ENCODE peak calls at places on chromosomes 1 and 21, in ten cellular contexts. B, U, Q, M, C, I, Y, V, T and S are unnamed samples.

GRCh38 chr1:196651637-196652215 is at the start of gene CFH:
- DNase-seq in B (no peak), U (peak), Q (peak), M (no peak), C (no peak), I (no peak), Y (peak), V (no peak), T (no peak), S (no peak)

GRCh38 chr1:197763307-197763706 is 12.0 kb downstream of the DENND1B start:
- DNase-seq in B (no peak), U (no peak), Q (no peak), M (no peak), C (no peak), I (no peak), Y (no peak), V (no peak), T (no peak), S (no peak)

GRCh38 chr21:15061284-15061683 is 3.5 kb downstream of the NRIP1 start:
- DNase-seq in B (no peak), U (no peak), Q (no peak), M (no peak), C (no peak), I (no peak), Y (no peak), V (no peak), T (no peak), S (no peak)

GRCh38 chr1:181413836-181414235 is 69.5 kb upstream of the CACNA1E start:
- DNase-seq in B (no peak), U (no peak), Q (no peak), M (no peak), C (no peak), I (no peak), Y (no peak), V (no peak), T (no peak), S (no peak)

GRCh38 chr1:92365378-92366044 is 66.7 kb downstream of the RPAP2 start:
- DNase-seq in B (no peak), U (no peak), Q (no peak), M (no peak), C (no peak), I (no peak), Y (no peak), V (no peak), T (no peak), S (no peak)

GRCh38 chr1:201783067-201783466 is 45.9 kb upstream of the IPO9 start:
- DNase-seq in B (no peak), U (peak), Q (no peak), M (no peak), C (no peak), I (no peak), Y (no peak), V (no peak), T (no peak), S (no peak)

GRCh38 chr1:231182317-231182716 is 20.5 kb downstream of the TRIM67 start:
- DNase-seq in B (no peak), U (no peak), Q (no peak), M (no peak), C (no peak), I (no peak), Y (no peak), V (no peak), T (no peak), S (no peak)

GRCh38 chr1:15039901-15040300 is 113.6 kb upstream of the TMEM51 start:
- DNase-seq in B (no peak), U (no peak), Q (no peak), M (no peak), C (no peak), I (no peak), Y (no peak), V (no peak), T (no peak), S (no peak)

GRCh38 chr1:1187938-1188337 is 14.3 kb downstream of the TTLL10 start:
- DNase-seq in B (no peak), U (peak), Q (no peak), M (no peak), C (no peak), I (no peak), Y (no peak), V (no peak), T (no peak), S (no peak)

GRCh38 chr1:39787468-39787867 is 1.2 kb downstream of the BMP8B start:
- DNase-seq in B (no peak), U (no peak), Q (no peak), M (no peak), C (no peak), I (peak), Y (no peak), V (no peak), T (no peak), S (no peak)

GRCh38 chr1:163844393-163844948 is 522.7 kb downstream of the NUF2 start:
- DNase-seq in B (no peak), U (peak), Q (no peak), M (no peak), C (no peak), I (no peak), Y (no peak), V (no peak), T (no peak), S (peak)

GRCh38 chr1:94690033-94690712 is 130.0 kb upstream of the SLC44A3 start:
- DNase-seq in B (no peak), U (peak), Q (peak), M (no peak), C (no peak), I (no peak), Y (no peak), V (no peak), T (no peak), S (peak)

GRCh38 chr1:57551476-57551875 is 127.6 kb upstream of the DAB1 start:
- DNase-seq in B (no peak), U (no peak), Q (no peak), M (no peak), C (no peak), I (no peak), Y (no peak), V (no peak), T (no peak), S (no peak)

GRCh38 chr1:30274176-30274936 is 449.0 kb downstream of the MATN1 start:
- DNase-seq in B (no peak), U (no peak), Q (no peak), M (no peak), C (no peak), I (no peak), Y (no peak), V (no peak), T (no peak), S (no peak)

GRCh38 chr1:25167269-25168192 is 64.8 kb downstream of the SYF2 start:
- DNase-seq in B (peak), U (no peak), Q (no peak), M (no peak), C (no peak), I (peak), Y (no peak), V (no peak), T (no peak), S (no peak)

GRCh38 chr1:108877324-108877812 is 583 bp downstream of the GPSM2 start:
- DNase-seq in B (no peak), U (peak), Q (peak), M (peak), C (peak), I (peak), Y (peak), V (no peak), T (no peak), S (peak)

GRCh38 chr1:94955767-94956632 is 29.1 kb upstream of the CNN3 start:
- DNase-seq in B (no peak), U (peak), Q (no peak), M (peak), C (peak), I (no peak), Y (no peak), V (no peak), T (no peak), S (no peak)

GRCh38 chr21:16330340-16331319 is 600.8 kb downstream of the USP25 start:
- DNase-seq in B (peak), U (peak), Q (peak), M (peak), C (peak), I (no peak), Y (peak), V (no peak), T (peak), S (no peak)

GRCh38 chr1:58979085-58979484 is 195.2 kb upstream of the JUN start:
- DNase-seq in B (no peak), U (peak), Q (no peak), M (no peak), C (no peak), I (no peak), Y (no peak), V (no peak), T (no peak), S (no peak)

GRCh38 chr1:94247146-94248094 is 10.0 kb upstream of the ARHGAP29 start:
- DNase-seq in B (peak), U (peak), Q (peak), M (peak), C (peak), I (peak), Y (peak), V (peak), T (no peak), S (peak)

GRCh38 chr1:7962011-7962335 is 462 bp downstream of the PARK7 start:
- DNase-seq in B (no peak), U (no peak), Q (no peak), M (no peak), C (no peak), I (no peak), Y (no peak), V (no peak), T (no peak), S (no peak)

GRCh38 chr21:43865471-43866181 is 603 bp downstream of the AGPAT3 start:
- DNase-seq in B (peak), U (peak), Q (no peak), M (peak), C (peak), I (peak), Y (peak), V (peak), T (no peak), S (peak)

GRCh38 chr1:3115275-3116149 is 46.5 kb downstream of the PRDM16 start:
- DNase-seq in B (no peak), U (no peak), Q (no peak), M (no peak), C (peak), I (no peak), Y (no peak), V (no peak), T (no peak), S (no peak)

GRCh38 chr1:9228589-9228988 is 6.0 kb upstream of the H6PD start:
- DNase-seq in B (no peak), U (peak), Q (no peak), M (no peak), C (no peak), I (no peak), Y (no peak), V (no peak), T (no peak), S (no peak)

GRCh38 chr1:86487131-86487804 is 18.5 kb downstream of the CLCA1 start:
- DNase-seq in B (no peak), U (peak), Q (peak), M (no peak), C (no peak), I (no peak), Y (no peak), V (no peak), T (peak), S (peak)

GRCh38 chr1:61605607-61606321 is 119.2 kb downstream of the TM2D1 start:
- DNase-seq in B (no peak), U (peak), Q (no peak), M (no peak), C (no peak), I (no peak), Y (no peak), V (no peak), T (no peak), S (no peak)

GRCh38 chr1:42737257-42737656 is 2.8 kb downstream of the CLDN19 start:
- DNase-seq in B (no peak), U (no peak), Q (no peak), M (peak), C (peak), I (peak), Y (no peak), V (peak), T (no peak), S (no peak)

GRCh38 chr1:55987491-55988255 is 591.7 kb downstream of the PLPP3 start:
- DNase-seq in B (no peak), U (no peak), Q (no peak), M (peak), C (no peak), I (no peak), Y (no peak), V (no peak), T (no peak), S (no peak)

GRCh38 chr1:111592389-111593361 is 26.9 kb upstream of the RAP1A start:
- DNase-seq in B (peak), U (peak), Q (peak), M (peak), C (peak), I (peak), Y (peak), V (peak), T (peak), S (peak)

GRCh38 chr21:35063428-35064172 is 14.5 kb upstream of the RUNX1 start:
- DNase-seq in B (no peak), U (no peak), Q (no peak), M (no peak), C (no peak), I (no peak), Y (no peak), V (no peak), T (no peak), S (no peak)

DNA sequence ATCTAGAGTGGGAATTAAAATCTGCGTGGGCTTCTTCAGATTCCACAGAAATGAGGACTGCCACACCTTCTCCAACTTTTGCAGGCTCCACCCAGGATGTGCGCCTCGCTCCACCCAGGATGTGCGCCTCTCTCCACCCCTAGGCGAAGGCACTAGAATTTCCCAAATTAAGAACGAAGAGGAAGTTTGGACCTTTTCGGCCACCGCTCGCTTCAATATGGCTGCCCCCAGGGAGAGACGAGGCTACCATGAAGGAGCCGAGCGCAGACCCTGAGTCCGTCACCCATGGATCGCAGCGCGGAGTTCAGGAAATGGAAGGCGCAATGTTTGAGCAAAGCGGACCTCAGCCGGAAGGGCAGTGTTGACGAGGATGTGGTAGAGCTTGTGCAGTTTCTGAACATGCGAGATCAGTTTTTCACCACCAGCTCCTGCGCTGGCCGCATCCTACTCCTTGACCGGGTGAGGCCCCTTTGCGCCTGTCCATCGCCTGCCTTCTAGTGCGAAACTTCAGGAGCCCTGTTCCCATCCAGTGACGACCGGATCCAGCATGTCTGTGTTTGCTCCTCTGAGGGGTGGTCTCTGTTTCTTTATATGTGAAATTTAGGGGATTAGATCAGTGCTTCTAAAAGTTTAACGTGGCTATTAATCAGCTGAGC is at the start of the genes CRYZ and TYW3:
- DNase-seq in B (peak), U (peak), Q (peak), M (peak), C (peak), I (peak), Y (peak), V (peak), T (peak), S (peak)
- TF ChIP-seq POLR2A in B (peak), U (peak), Q (peak), M (peak), C (peak), I (peak), Y (peak), V (no peak), T (no peak), S (peak)

DNA sequence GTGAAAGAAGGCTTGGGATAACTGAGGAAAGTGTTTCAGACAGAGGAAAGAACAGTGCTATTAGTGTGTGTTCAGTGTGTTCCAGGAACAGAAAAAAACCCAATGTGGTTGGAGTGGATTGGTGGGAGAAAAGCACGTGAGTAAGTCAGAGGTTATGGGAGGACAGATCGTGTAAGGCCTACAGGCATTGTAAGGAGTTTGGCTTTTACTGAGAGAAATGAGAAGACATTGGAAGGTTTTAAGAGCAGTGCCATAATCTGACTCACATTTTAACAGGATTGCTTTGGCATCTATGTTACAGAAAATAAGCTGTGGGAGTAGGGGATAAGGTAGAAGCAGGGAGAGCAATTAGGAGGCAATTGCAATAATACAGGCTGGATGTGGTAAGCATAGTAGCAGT is 4.8 kb downstream of the ARPC5 start:
- DNase-seq in B (no peak), U (peak), Q (no peak), M (no peak), C (no peak), I (no peak), Y (no peak), V (no peak), T (no peak), S (no peak)
- H3K4me3 ChIP-seq in B (no peak), U (no peak), Q (no peak), M (no peak), C (no peak), I (no peak), Y (no peak), V (no peak), T (no peak), S (no peak)

DNA sequence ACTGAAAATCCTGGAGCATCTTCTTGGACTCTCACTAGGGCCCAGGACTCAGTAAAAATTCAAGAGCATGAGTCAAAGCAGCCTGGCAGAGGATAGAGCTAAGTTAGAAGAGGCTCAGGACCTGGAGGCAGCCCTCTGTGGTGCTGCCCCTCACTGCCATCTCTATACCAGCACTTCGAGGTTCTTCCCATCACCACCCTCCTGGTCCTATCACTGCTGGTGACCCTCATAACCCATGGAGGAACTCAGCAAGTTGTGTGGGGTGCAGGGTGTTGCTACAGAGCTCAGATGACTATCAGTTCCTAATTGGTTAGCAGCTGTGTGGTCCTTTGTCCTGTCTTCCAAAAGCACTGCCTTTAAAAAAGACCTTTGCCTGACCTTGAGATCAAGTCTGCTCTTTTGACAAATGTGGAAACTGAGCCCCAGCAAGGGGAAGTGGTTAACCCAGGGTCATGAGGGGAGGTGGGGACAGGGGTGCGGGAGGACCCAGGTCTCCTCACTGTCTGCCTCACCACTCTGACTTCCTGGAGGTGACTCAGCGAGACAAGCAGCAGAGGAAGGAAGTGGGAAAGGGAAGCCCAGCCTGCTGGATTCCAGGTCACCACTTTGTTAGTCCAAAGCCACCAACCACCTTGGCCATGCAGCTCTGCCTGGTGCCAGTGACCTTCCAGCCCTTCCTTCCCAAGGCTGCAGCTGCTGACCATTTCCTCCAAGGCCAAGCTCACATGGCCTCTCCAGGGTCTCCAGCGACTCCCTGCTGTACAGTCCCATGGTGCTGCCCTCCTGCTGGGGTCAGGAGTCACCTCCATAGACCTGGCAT is 199.4 kb upstream of the EDN2 start:
- DNase-seq in B (no peak), U (peak), Q (no peak), M (peak), C (no peak), I (no peak), Y (peak), V (no peak), T (no peak), S (no peak)
- TF ChIP-seq POLR2A in B (no peak), U (no peak), Q (no peak), M (no peak), C (no peak), I (no peak), Y (no peak), V (no peak), T (no peak), S (no peak)

GRCh38 chr1:233614173-233614742 is 352 bp downstream of the KCNK1 start:
- DNase-seq in B (peak), U (peak), Q (no peak), M (peak), C (peak), I (peak), Y (peak), V (peak), T (peak), S (no peak)
- H3K4me3 ChIP-seq in B (peak), U (peak), Q (peak), M (peak), C (peak), I (peak), Y (peak), V (peak), T (peak), S (peak)

GRCh38 chr1:68230901-68231626 is 1.3 kb downstream of the WLS start:
- DNase-seq in B (no peak), U (no peak), Q (no peak), M (peak), C (peak), I (peak), Y (no peak), V (peak), T (peak), S (peak)

GRCh38 chr1:68233202-68233601 is 879 bp upstream of the WLS start:
- DNase-seq in B (no peak), U (no peak), Q (no peak), M (no peak), C (no peak), I (no peak), Y (no peak), V (no peak), T (no peak), S (no peak)

GRCh38 chr1:68231627-68232303 is 558 bp downstream of the WLS start:
- DNase-seq in B (peak), U (peak), Q (peak), M (peak), C (peak), I (peak), Y (no peak), V (peak), T (peak), S (peak)

GRCh38 chr1:68234094-68234493 is 1.8 kb upstream of the WLS start:
- DNase-seq in B (no peak), U (no peak), Q (no peak), M (no peak), C (no peak), I (no peak), Y (no peak), V (no peak), T (no peak), S (no peak)

DNA sequence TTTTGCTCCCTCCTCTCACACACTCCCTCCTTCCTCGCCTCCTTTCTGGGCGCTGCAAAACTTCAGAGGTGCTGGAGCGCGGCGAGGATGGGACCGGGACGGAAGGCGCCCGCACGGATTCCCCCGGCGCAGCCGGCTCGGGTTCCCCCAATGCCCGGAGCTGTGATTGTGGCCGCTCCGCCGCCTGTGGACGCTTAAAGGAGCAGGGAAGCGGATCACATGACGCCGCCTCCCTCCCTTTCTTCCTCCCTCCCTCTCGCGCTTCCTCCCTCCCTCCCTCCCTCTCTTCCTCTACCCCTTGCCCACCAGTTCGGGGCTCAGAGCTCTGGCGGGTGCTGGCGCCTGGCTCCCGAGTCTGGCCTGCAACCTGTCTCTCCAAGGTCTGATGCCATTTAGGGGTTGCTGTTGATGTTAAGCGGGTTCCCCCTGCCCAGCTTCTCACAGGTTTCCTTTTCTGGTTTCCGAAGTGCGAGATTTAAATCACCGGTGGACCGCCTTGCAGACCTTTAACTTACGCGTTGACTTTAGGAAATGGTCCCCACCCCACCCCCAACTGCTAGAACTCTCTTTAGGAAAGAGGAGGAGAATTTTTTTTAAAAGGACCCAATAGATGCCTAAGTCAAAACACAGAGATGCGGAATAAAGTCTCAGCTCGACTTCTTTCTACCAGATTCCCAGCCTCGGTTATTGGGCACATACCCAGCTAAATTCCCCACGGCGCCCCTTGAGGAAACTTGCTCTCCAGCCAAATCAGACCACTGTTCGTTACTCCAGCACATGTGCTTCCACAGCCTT is at the start of gene WLS:
- DNase-seq in B (peak), U (peak), Q (peak), M (peak), C (peak), I (peak), Y (no peak), V (peak), T (peak), S (peak)
- TF ChIP-seq POLR2A in B (no peak), U (peak), Q (peak), M (peak), C (peak), I (peak), Y (no peak), V (peak), T (no peak), S (peak)

GRCh38 chr1:151833172-151833571 is 1.6 kb upstream of the RORC start:
- DNase-seq in B (no peak), U (no peak), Q (no peak), M (no peak), C (no peak), I (no peak), Y (no peak), V (no peak), T (no peak), S (no peak)
- H3K4me3 ChIP-seq in B (no peak), U (no peak), Q (no peak), M (no peak), C (no peak), I (no peak), Y (no peak), V (no peak), T (no peak), S (no peak)